ENCODE peak calls at places on chromosomes 12 and 14, in seven cellular contexts. P is coronary artery, B is heart left ventricle, X is hippocampal formation, C is bronchial epithelial cell, J is psoas muscle, N is Calu3. F is an unnamed sample.

GRCh38 chr14:64038857-64039542 is 186.2 kb downstream of the SYNE2 start:
- DNase-seq in J (no peak), X (no peak), C (no peak), N (no peak), P (no peak), B (no peak), F (no peak)

GRCh38 chr14:77098470-77099353 is 654 bp downstream of the CIPC start:
- DNase-seq in J (peak; percentile 69), B (peak; percentile 88), C (no peak), P (peak; percentile 89), N (peak; percentile 28), X (peak; percentile 59), F (peak; percentile 76)

GRCh38 chr14:104931323-104931770 is 6.7 kb downstream of the PLD4 start:
- DNase-seq in C (no peak), B (no peak), X (no peak), N (no peak), J (no peak), P (no peak), F (no peak)

GRCh38 chr12:15522574-15523187 is 200.4 kb downstream of the PTPRO start:
- DNase-seq in J (no peak), B (no peak), N (peak; percentile 21), P (no peak), X (no peak), C (peak; percentile 60), F (no peak)

GRCh38 chr14:90556050-90556477 is 159.2 kb downstream of the CALM1 start:
- DNase-seq in P (no peak), B (peak; percentile 71), X (peak; percentile 50), N (no peak), J (no peak), C (no peak), F (no peak)

GRCh38 chr12:23536293-23536692 is 413.2 kb downstream of the SOX5 start:
- DNase-seq in C (no peak), J (no peak), N (no peak), P (no peak), X (no peak), B (no peak), F (no peak)

GRCh38 chr12:726281-727140 is 25.9 kb upstream of the WNK1 start:
- DNase-seq in X (no peak), C (peak; percentile 89), P (no peak), J (no peak), N (no peak), B (no peak), F (no peak)

GRCh38 chr14:92783813-92784431 is 10.2 kb upstream of the GOLGA5 start:
- DNase-seq in X (no peak), J (no peak), B (no peak), C (peak; percentile 69), P (no peak), N (peak; percentile 45), F (no peak)

GRCh38 chr12:9632766-9633165 is 25.1 kb upstream of the KLRB1 start:
- DNase-seq in J (no peak), B (no peak), X (no peak), C (no peak), N (no peak), P (no peak), F (no peak)

GRCh38 chr14:31939934-31940333 is 137.2 kb upstream of the ARHGAP5 start:
- DNase-seq in C (no peak), X (no peak), J (no peak), P (no peak), N (no peak), B (no peak), F (no peak)

GRCh38 chr12:47881826-47882427 is 22.9 kb downstream of the VDR start:
- DNase-seq in P (no peak), J (peak; percentile 43), X (no peak), N (no peak), C (peak; percentile 81), B (no peak), F (no peak)

GRCh38 chr12:28611115-28611435 is 420.8 kb downstream of the CCDC91 start:
- DNase-seq in B (no peak), N (peak; percentile 47), C (peak; percentile 80), J (no peak), X (no peak), P (no peak), F (no peak)

GRCh38 chr14:38238881-38239280 is 17.0 kb downstream of the CLEC14A start:
- DNase-seq in C (no peak), X (no peak), P (no peak), B (no peak), J (no peak), N (no peak), F (no peak)

GRCh38 chr14:53306267-53306721 is 153.2 kb upstream of the DDHD1 start:
- DNase-seq in X (peak; percentile 66), N (peak; percentile 41), B (peak; percentile 65), P (no peak), C (peak; percentile 36), J (peak; percentile 57), F (peak; percentile 9)

GRCh38 chr14:33693237-33693636 is 257.6 kb downstream of the EGLN3 start:
- DNase-seq in X (no peak), N (no peak), B (no peak), C (no peak), J (no peak), P (no peak), F (no peak)

GRCh38 chr14:96373538-96373937 is 10.2 kb downstream of the GSKIP start:
- DNase-seq in C (no peak), X (no peak), N (no peak), B (no peak), P (no peak), J (no peak), F (no peak)

GRCh38 chr14:31968107-31968810 is 108.8 kb upstream of the ARHGAP5 start:
- DNase-seq in J (no peak), P (no peak), C (no peak), N (no peak), X (no peak), B (no peak), F (no peak)

F was measured in hypothalamus.